ENCODE peak calls at places on chromosomes 7 and 10, in six cellular contexts. A is lung, V is tibial artery, C is AG10803, P is skeletal muscle cell, L is brain microvascular endothelial cell. U is an unnamed sample.

GRCh38 chr7:13829914-13830603 is 159.4 kb downstream of the ETV1 start:
- DNase-seq in A (no peak), V (no peak), C (peak), P (peak), L (peak), U (peak)

GRCh38 chr10:117374506-117375359 is 507 bp downstream of the PDZD8 start:
- DNase-seq in A (no peak), V (peak), C (peak), P (no peak), L (no peak), U (peak)

GRCh38 chr7:30276203-30276900 is 8.0 kb upstream of the ZNRF2 start:
- DNase-seq in A (no peak), V (no peak), C (peak), P (no peak), L (peak), U (peak)

GRCh38 chr7:46015107-46015868 is 94.2 kb upstream of the IGFBP3 start:
- DNase-seq in A (no peak), V (no peak), C (peak), P (peak), L (peak), U (no peak)

GRCh38 chr7:118005021-118005420 is 131.8 kb upstream of the CTTNBP2 start:
- DNase-seq in A (no peak), V (no peak), C (no peak), P (no peak), L (no peak), U (no peak)

GRCh38 chr10:44853148-44853734 is 57.9 kb upstream of the TMEM72 start:
- DNase-seq in A (no peak), V (no peak), C (peak), P (no peak), L (no peak), U (peak)

GRCh38 chr7:91112902-91113321 is 151.3 kb upstream of the FZD1 start:
- DNase-seq in A (no peak), V (no peak), C (peak), P (peak), L (peak), U (no peak)

GRCh38 chr7:18357691-18358090 is 137.9 kb upstream of the HDAC9 start:
- DNase-seq in A (no peak), V (no peak), C (no peak), P (no peak), L (no peak), U (peak)

GRCh38 chr10:112080284-112080683 is 103.3 kb downstream of the GPAM start:
- DNase-seq in A (no peak), V (no peak), C (no peak), P (no peak), L (no peak), U (no peak)

GRCh38 chr10:51743146-51743545 is 43.8 kb upstream of the CSTF2T start:
- DNase-seq in A (no peak), V (no peak), C (peak), P (peak), L (no peak), U (no peak)

GRCh38 chr10:72784551-72785421 is 92.8 kb downstream of the MCU start:
- DNase-seq in A (peak), V (peak), C (peak), P (peak), L (peak), U (peak)

GRCh38 chr7:79268730-79269129 is 184.7 kb downstream of the MAGI2 start:
- DNase-seq in A (no peak), V (no peak), C (no peak), P (no peak), L (no peak), U (no peak)

DNA sequence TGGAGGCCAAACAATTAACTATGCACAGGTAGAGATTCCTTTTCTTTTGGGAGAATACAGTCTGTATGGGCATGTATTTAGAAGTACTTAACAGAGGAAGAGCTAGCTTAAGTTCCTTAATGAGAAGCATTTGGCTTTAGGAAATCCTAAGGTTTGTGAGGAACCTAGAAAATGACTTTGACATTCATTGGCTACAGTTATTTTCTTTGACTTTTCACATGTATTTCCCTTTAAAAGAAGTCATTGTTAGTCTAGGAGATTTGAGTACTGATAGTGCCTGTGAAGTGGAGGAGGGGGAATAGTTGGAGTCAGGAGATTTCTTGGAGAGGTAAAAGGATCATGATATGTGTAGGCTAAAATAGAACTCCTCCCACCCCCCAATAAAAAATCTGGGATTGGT is 3.6 kb downstream of the HELLS start:
- DNase-seq in A (no peak), V (no peak), C (no peak), P (no peak), L (no peak), U (no peak)
- H3K4me3 ChIP-seq in A (no peak), V (no peak), C (no peak), P (no peak), L (no peak), U (no peak)

GRCh38 chr7:16466087-16466472 is 542 bp upstream of the SOSTDC1 start:
- DNase-seq in A (no peak), V (no peak), C (no peak), P (no peak), L (no peak), U (no peak)
- H3K4me3 ChIP-seq in A (no peak), V (peak), C (no peak), P (peak), L (peak), U (no peak)

GRCh38 chr7:94345907-94346306 is 48.8 kb upstream of the COL1A2 start:
- DNase-seq in A (no peak), V (no peak), C (no peak), P (no peak), L (no peak), U (no peak)
- H3K4me3 ChIP-seq in A (no peak), V (no peak), C (no peak), P (no peak), L (no peak), U (no peak)

DNA sequence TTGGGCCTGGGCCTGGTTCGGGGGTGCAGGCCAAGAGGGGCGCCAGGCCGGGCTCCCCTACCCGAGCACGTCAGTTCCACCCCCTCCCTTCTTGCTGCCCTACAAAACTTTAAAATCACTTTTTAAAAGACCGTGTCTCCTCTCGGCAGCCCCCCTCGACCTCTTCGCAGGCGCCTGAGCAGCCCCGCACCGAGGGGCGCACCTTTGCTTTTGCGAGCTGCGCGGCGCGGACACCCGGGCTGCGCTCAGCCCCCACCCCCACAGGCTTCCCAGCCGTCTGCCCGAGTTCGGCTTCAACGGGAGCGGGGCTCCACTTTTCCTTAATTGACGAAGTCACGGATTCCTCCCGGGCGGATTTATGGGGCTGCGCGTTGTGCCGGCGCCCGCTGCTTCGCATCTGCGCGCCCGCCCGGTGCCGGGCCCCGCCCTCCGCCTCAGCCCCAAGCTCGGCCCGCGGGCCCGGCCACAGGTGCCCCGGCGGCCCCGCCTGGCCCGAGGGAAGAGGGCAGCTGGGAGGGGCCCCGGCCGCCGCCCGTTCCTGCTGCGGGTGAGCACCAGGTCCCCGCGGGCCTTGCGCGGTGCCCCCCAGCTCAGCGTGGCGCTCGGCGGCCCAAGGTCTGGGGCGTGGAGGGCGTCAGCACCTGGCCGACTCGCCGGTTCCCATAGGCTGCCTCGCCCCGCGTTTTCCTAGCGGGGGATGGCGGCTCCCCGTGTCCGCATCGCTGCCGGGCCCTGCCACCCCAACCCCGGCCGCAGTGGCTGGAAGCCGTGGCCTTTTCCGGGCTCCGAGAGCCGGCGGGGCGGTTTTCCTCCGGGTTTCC is 10.8 kb upstream of the MNX1 start:
- DNase-seq in A (no peak), V (no peak), C (no peak), P (no peak), L (no peak), U (no peak)
- H3K4me3 ChIP-seq in A (no peak), V (peak), C (no peak), P (no peak), L (no peak), U (no peak)

DNA sequence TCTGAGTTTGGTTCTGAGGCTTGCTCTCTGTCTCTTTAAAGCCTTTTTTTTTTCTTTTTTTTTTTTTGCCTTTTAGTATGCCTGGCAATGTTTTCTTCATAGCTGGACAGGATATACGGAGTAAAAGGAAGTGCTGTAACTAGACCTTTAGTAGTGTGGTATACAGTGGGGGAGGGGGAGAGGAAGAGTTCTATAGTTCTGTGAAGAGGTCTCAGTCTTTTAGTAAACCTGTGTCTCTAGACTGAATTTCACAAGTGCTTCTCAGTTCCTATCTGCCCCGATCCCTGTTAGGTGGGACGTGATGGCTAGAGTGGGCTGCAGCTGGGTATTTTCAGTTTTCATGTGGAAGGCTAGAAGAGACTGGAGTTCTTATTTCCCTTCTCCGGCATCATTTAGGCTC is 3.1 kb upstream of the ABCC2 start:
- DNase-seq in A (no peak), V (no peak), C (peak), P (peak), L (peak), U (peak)
- H3K4me3 ChIP-seq in A (no peak), V (no peak), C (peak), P (peak), L (peak), U (peak)

DNA sequence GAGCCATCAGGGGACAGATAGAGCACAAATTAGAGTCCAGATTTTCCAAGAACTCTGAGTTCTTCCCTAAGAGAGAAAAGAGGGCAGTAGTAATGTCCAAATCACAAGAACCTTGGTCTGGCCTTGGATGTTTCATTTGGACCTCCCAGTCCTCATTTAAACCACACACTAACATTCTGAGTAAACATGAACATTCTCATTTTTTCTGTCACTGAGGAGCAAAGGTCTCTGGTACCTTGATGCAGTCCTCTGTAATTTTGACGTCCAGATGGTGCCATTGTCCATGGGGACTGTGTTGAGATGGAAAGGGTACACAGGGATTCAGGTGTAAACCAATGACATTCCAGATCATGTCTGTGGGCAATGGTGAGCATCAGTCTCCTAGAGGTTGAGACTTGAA is 225.4 kb upstream of the PHYHIPL start:
- DNase-seq in A (no peak), V (no peak), C (no peak), P (no peak), L (no peak), U (no peak)
- H3K4me3 ChIP-seq in A (no peak), V (no peak), C (no peak), P (no peak), L (no peak), U (no peak)

DNA sequence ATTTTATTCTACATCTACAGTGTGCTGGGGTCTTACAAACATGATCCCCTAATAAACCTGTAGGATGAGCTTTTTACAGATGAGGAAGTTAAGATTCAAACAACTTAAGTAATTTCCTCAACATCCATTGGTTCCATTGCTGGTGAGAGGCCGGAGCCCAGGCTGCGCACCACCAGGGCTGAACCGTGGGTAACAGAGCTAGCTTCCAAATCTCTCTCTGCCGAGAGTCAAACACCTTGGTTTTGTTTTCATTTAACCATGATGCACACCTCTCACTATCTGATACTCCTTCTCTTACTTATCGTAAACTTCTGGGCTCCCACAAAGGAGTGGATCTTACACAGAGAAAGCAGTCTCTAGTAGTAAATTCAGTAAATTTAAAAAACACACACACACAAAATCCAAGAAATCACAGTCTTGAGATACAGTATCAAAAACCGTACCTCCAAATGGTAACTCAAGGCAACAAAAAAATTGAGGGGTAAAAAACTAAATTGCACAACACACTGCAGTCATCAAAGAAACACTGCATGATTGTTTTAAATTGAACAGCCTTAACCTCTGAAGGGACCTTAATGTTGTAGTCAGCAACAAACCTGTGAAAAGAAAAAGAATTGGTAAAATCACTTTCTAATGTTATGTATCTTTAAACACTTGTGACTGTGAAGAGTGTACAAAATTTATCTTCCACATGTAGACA is 20.5 kb downstream of the SGMS1 start:
- DNase-seq in A (no peak), V (no peak), C (no peak), P (no peak), L (no peak), U (no peak)
- H3K4me3 ChIP-seq in A (no peak), V (no peak), C (no peak), P (no peak), L (no peak), U (no peak)

DNA sequence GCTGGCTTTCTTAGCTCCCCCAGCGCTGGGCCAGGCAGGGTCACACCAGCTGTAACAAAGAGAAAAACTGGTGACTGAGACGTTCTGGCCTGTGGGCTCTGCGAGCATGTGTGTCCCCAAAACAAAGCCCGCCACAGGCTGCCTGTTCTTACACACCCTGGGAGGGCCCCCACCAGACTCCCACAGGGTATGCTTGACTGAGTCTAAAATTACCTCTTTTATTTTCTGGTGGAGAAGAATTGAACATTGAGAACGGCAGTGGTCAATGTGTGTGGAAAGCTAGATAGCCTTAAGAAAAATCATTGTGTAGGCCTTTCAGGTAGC is 808 bp downstream of the C10orf71 start:
- DNase-seq in A (no peak), V (no peak), C (no peak), P (no peak), L (no peak), U (no peak)
- H3K4me3 ChIP-seq in A (no peak), V (no peak), C (no peak), P (no peak), L (no peak), U (no peak)

GRCh38 chr7:27351786-27352185 is 109.2 kb downstream of the EVX1 start:
- DNase-seq in A (no peak), V (no peak), C (no peak), P (no peak), L (no peak), U (no peak)
- H3K4me3 ChIP-seq in A (no peak), V (no peak), C (no peak), P (no peak), L (no peak), U (no peak)

U was measured in bronchial epithelial cell.